ENCODE peak calls at places on chromosomes 5 and 9, in five cellular contexts. N is heart right ventricle, M is transverse colon, X is colonic mucosa, G is DND-41. W is an unnamed sample.

GRCh38 chr5:165881259-165881658 is 2375.8 kb downstream of the MAT2B start:
- DNase-seq in G (no peak), N (no peak), M (no peak), X (no peak), W (no peak)

GRCh38 chr9:126112135-126112720 is 214.4 kb upstream of the MVB12B start:
- DNase-seq in N (no peak), M (peak; percentile 36), X (no peak), G (no peak), W (no peak)

GRCh38 chr5:141732417-141732816 is 50.4 kb upstream of the ARAP3 start:
- DNase-seq in M (no peak), N (no peak), X (no peak), G (no peak), W (no peak)

GRCh38 chr5:150075806-150076205 is 10.5 kb downstream of the CSF1R start:
- DNase-seq in M (no peak), G (no peak), N (no peak), X (peak; percentile 10), W (no peak)

GRCh38 chr9:91841591-91841990 is 108.4 kb downstream of the ROR2 start:
- DNase-seq in M (no peak), X (no peak), G (no peak), N (no peak), W (no peak)

GRCh38 chr5:62550103-62550502 is 28.5 kb upstream of the LRRC70 start:
- DNase-seq in M (no peak), X (no peak), N (no peak), G (no peak), W (no peak)

GRCh38 chr9:6931913-6932312 is 174.1 kb downstream of the KDM4C start:
- DNase-seq in N (peak; percentile 54), M (peak; percentile 32), G (no peak), X (no peak), W (peak; percentile 68)

GRCh38 chr9:22044583-22044982 is 35.5 kb upstream of the CDKN2B start:
- DNase-seq in X (no peak), N (no peak), G (no peak), M (no peak), W (no peak)

GRCh38 chr5:132229236-132229635 is 1.6 kb upstream of the P4HA2 start:
- DNase-seq in X (no peak), M (peak; percentile 4), G (no peak), N (peak; percentile 3), W (no peak)

GRCh38 chr5:170252710-170253350 is 20.0 kb downstream of the C5orf58 start:
- DNase-seq in N (no peak), G (no peak), M (no peak), X (no peak), W (no peak)

GRCh38 chr9:128102861-128103588 is 24.5 kb downstream of the PTGES2 start:
- DNase-seq in G (peak; percentile 60), X (no peak), N (no peak), M (no peak), W (peak; percentile 91)
- H3K4me1 ChIP-seq in G (peaks cover 62% of the 10 kb centered on the region), X (peaks cover 23% of the 10 kb centered on the region), N (peaks cover 31% of the 10 kb centered on the region), M (peaks cover 22% of the 10 kb centered on the region), W (peaks cover 80% of the 10 kb centered on the region)

DNA sequence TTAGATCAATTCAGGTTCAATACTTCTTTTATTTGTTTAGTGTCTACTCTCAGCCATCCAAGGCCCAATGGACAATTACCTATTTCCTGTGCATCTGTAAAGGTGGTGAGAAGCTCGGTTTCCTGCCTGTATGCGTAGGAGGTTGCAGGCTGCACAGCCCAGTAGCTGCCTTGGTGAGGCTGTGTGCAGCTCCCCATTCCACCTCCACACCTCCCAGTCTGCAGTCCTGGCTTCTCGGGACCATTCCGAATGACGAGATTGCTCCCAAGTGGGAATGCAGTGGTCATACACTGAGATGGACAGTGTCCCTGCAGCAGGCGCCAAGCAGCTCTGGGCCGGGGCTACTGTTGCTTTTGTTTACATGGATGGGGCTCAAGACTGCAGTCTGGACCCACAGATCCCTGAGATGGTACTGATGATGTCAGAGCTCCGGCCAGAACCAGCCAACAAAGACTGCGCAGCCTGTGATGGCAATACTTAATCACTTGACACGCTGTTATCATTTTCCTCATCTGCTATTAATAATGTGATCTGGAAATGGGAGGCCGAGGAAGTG is 206.1 kb upstream of the IRX1 start:
- DNase-seq in M (no peak), X (no peak), N (no peak), G (no peak), W (no peak)
- H3K9me3 ChIP-seq in M (no peaks in the 10 kb centered on the region), X (no peaks in the 10 kb centered on the region), N (no peaks in the 10 kb centered on the region), G (no peaks in the 10 kb centered on the region), W (no peaks in the 10 kb centered on the region)

GRCh38 chr5:172878585-172879433 is 44.8 kb downstream of the ERGIC1 start:
- DNase-seq in G (no peak), M (no peak), X (no peak), N (no peak), W (no peak)
- H3K4me1 ChIP-seq in G (no peaks in the 10 kb centered on the region), M (peaks cover 6% of the 10 kb centered on the region), X (no peaks in the 10 kb centered on the region), N (peaks cover 8% of the 10 kb centered on the region), W (peaks cover 6% of the 10 kb centered on the region)

GRCh38 chr9:133400292-133400691 is 17.5 kb downstream of the REXO4 start:
- DNase-seq in X (no peak), M (no peak), G (no peak), N (no peak), W (no peak)
- H3K9me3 ChIP-seq in X (no peaks in the 10 kb centered on the region), M (no peaks in the 10 kb centered on the region), G (no peaks in the 10 kb centered on the region), N (no peaks in the 10 kb centered on the region), W (no peaks in the 10 kb centered on the region)

DNA sequence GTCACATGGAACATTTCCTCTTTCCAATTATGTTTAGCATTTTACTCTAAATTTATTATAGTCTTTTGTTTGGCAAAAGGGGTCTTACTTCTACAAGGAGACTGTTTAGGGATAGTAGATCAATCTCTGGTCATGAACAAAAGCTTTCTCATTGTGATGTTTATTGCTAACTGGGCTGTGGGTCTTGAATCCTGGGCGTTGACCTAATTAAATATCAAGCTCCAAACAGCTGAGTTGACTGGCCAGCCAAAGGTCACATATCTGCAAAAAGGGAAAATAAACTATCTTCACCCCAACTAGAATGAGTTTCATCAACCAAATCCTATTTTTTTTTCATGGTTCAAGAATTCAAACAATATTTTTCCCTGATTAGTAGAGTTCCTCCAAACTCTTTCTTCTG is 245.4 kb upstream of the TUT7 start:
- DNase-seq in M (no peak), N (no peak), X (no peak), G (no peak), W (no peak)
- H3K4me1 ChIP-seq in M (peaks cover 4% of the 10 kb centered on the region), N (no peaks in the 10 kb centered on the region), X (no peaks in the 10 kb centered on the region), G (no peaks in the 10 kb centered on the region), W (no peaks in the 10 kb centered on the region)

GRCh38 chr5:35908814-35909213 is 29.6 kb downstream of the CAPSL start:
- DNase-seq in G (peak; percentile 59), N (no peak), M (no peak), X (no peak), W (no peak)
- H3K9me3 ChIP-seq in G (peaks cover 29% of the 10 kb centered on the region), N (no peaks in the 10 kb centered on the region), M (no peaks in the 10 kb centered on the region), X (no peaks in the 10 kb centered on the region), W (no peaks in the 10 kb centered on the region)